ENCODE peak calls at places on chromosomes 3 and 15, in six cellular contexts. F is K562, E is H1, I is HepG2, J is GM12891, B is GM12878. K is an unnamed sample.

GRCh38 chr3:134998855-134999254 is 203.8 kb downstream of the EPHB1 start:
- DNase-seq in I (no peak), B (no peak), J (no peak), F (no peak), E (no peak), K (no peak)

GRCh38 chr3:101902041-101902440 is 52.7 kb downstream of the NFKBIZ start:
- DNase-seq in B (no peak), F (no peak), J (no peak), E (no peak), I (no peak), K (no peak)

GRCh38 chr3:73148653-73149052 is 87.2 kb downstream of the EBLN2 start:
- DNase-seq in I (peak; percentile 2), E (no peak), F (no peak), J (no peak), B (no peak), K (no peak)

GRCh38 chr15:83320831-83321230 is 36.4 kb upstream of the BNC1 start:
- DNase-seq in I (no peak), F (no peak), E (no peak), J (no peak), B (no peak), K (no peak)

GRCh38 chr3:100107227-100107626 is 7.1 kb downstream of the FILIP1L start:
- DNase-seq in I (no peak), E (no peak), F (no peak), B (no peak), J (no peak), K (no peak)

GRCh38 chr15:92901053-92901761 is 1.1 kb downstream of the CHD2 start:
- DNase-seq in I (no peak), B (no peak), F (no peak), J (no peak), E (no peak), K (no peak)

GRCh38 chr3:128207953-128208352 is 54.7 kb downstream of the EEFSEC start:
- DNase-seq in J (no peak), B (no peak), I (no peak), F (no peak), E (no peak), K (no peak)

GRCh38 chr3:36579746-36580145 is 184.6 kb downstream of the DCLK3 start:
- DNase-seq in I (no peak), B (no peak), J (no peak), E (no peak), F (no peak), K (no peak)

GRCh38 chr3:112489674-112490479 is 9.4 kb downstream of the BTLA start:
- DNase-seq in E (no peak), J (no peak), B (peak; percentile 75), I (no peak), F (no peak), K (no peak)

GRCh38 chr3:53890726-53891499 is 746 bp downstream of the SELENOK start:
- DNase-seq in E (no peak), B (no peak), J (no peak), I (peak; percentile 44), F (peak; percentile 27), K (no peak)

GRCh38 chr3:178835033-178835432 is 236.6 kb downstream of the ZMAT3 start:
- DNase-seq in E (no peak), I (no peak), B (no peak), F (no peak), J (no peak), K (no peak)

GRCh38 chr3:196179380-196180308 is 31.6 kb downstream of the ZDHHC19 start:
- DNase-seq in F (peak; percentile 50), E (no peak), J (peak; percentile 67), I (no peak), B (peak; percentile 98), K (peak; percentile 71)

GRCh38 chr3:179028408-179028807 is 43.2 kb downstream of the ZMAT3 start:
- DNase-seq in I (no peak), B (no peak), F (no peak), E (no peak), J (no peak), K (no peak)

GRCh38 chr15:58705105-58705504 is 44.4 kb downstream of the ADAM10 start:
- DNase-seq in F (no peak), B (no peak), J (no peak), E (no peak), I (no peak), K (no peak)

GRCh38 chr3:168094877-168095610 is 680 bp downstream of the GOLIM4 start:
- DNase-seq in E (no peak), J (peak; percentile 37), F (peak; percentile 68), I (peak; percentile 75), B (peak; percentile 30), K (peak; percentile 30)

GRCh38 chr15:29437888-29438713 is 168.5 kb upstream of the NSMCE3 start:
- DNase-seq in B (no peak), I (no peak), E (no peak), J (no peak), F (no peak), K (no peak)

GRCh38 chr15:37695719-37696118 is 238.7 kb upstream of the TMCO5A start:
- DNase-seq in J (no peak), B (no peak), I (no peak), F (no peak), E (no peak), K (no peak)

GRCh38 chr3:141485578-141486415 is 1.0 kb upstream of the RASA2 start:
- DNase-seq in F (peak; percentile 47), J (no peak), B (no peak), E (no peak), I (peak; percentile 25), K (no peak)

GRCh38 chr3:158802399-158803023 is 657 bp downstream of the MFSD1 start:
- DNase-seq in I (no peak), E (no peak), F (no peak), J (peak; percentile 25), B (no peak), K (peak; percentile 15)

GRCh38 chr3:152430223-152431002 is 161.7 kb downstream of the MBNL1 start:
- DNase-seq in F (no peak), E (no peak), I (no peak), B (no peak), J (no peak), K (no peak)

GRCh38 chr3:49799761-49800160 is at the start of gene CDHR4:
- DNase-seq in J (no peak), B (no peak), E (no peak), I (peak; percentile 44), F (no peak), K (no peak)

GRCh38 chr3:73379465-73379864 is 245.3 kb downstream of the PDZRN3 start:
- DNase-seq in F (no peak), B (no peak), I (no peak), E (no peak), J (no peak), K (no peak)

GRCh38 chr15:63236272-63236671 is 41.1 kb upstream of the APH1B start:
- DNase-seq in I (no peak), J (no peak), F (no peak), B (no peak), E (no peak), K (no peak)

GRCh38 chr3:183584246-183584913 is 28.9 kb upstream of the KLHL6 start:
- DNase-seq in J (no peak), B (no peak), E (no peak), F (no peak), I (no peak), K (no peak)

GRCh38 chr15:85137507-85138175 is 156.0 kb downstream of the PDE8A start:
- DNase-seq in B (no peak), F (no peak), I (no peak), E (no peak), J (no peak), K (no peak)

GRCh38 chr3:128970741-128971048 is 23.2 kb downstream of the CFAP92 start:
- DNase-seq in E (no peak), F (no peak), B (no peak), I (no peak), J (no peak), K (no peak)

GRCh38 chr3:107987036-107987557 is 103.7 kb downstream of the CD47 start:
- DNase-seq in F (no peak), E (no peak), B (no peak), J (no peak), I (peak; percentile 46), K (no peak)

GRCh38 chr3:11556851-11557644 is 86.7 kb downstream of the VGLL4 start:
- DNase-seq in E (no peak), B (no peak), I (no peak), F (no peak), J (no peak), K (no peak)
- TF ChIP-seq POLR2AphosphoS5 in E (no peak), B (no peak), I (no peak), F (no peak), J (no peak), K (no peak)

GRCh38 chr3:64238971-64239667 is 13.9 kb upstream of the PRICKLE2 start:
- DNase-seq in I (peak; percentile 16), J (no peak), B (no peak), E (peak; percentile 83), F (no peak), K (no peak)
- TF ChIP-seq POLR2A in I (no peak), J (no peak), B (no peak), E (no peak), F (no peak), K (no peak)

GRCh38 chr15:79067969-79068368 is 22.6 kb downstream of the RASGRF1 start:
- DNase-seq in F (no peak), E (no peak), I (no peak), B (no peak), J (no peak), K (no peak)

GRCh38 chr15:79066391-79067090 is 24.0 kb downstream of the RASGRF1 start:
- DNase-seq in B (no peak), F (no peak), J (no peak), I (no peak), E (no peak), K (no peak)

GRCh38 chr15:79067434-79067833 is 23.1 kb downstream of the RASGRF1 start:
- DNase-seq in E (no peak), J (no peak), B (no peak), I (peak; percentile 6), F (no peak), K (no peak)

GRCh38 chr15:79065744-79066376 is 24.7 kb downstream of the RASGRF1 start:
- DNase-seq in B (no peak), E (no peak), J (no peak), F (no peak), I (no peak), K (no peak)

DNA sequence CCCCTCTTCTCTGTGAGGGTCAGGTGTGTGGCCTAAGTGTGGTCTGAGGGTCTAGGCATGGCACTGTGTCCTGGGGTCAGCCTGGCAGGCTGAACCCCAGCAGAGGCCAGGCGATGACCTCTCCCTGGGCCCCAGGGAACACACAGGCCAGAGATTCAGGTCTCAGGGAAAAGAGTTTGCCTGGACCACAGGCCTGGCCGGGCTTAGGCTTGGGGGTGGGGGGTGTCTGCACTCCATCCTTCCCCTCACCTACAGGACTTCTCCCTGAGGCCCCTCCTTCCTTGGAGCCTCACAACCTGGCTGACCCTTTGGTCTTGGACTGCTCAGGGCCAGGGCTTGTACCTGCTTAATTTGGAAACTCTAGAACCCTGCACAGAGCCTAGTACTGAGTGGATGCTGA is 21.8 kb downstream of the RASGRF1 start:
- DNase-seq in F (no peak), J (no peak), B (no peak), I (no peak), E (no peak), K (no peak)
- TF ChIP-seq TAF1 in F (no peak), J (no peak), B (no peak), I (no peak), E (no peak), K (no peak)

DNA sequence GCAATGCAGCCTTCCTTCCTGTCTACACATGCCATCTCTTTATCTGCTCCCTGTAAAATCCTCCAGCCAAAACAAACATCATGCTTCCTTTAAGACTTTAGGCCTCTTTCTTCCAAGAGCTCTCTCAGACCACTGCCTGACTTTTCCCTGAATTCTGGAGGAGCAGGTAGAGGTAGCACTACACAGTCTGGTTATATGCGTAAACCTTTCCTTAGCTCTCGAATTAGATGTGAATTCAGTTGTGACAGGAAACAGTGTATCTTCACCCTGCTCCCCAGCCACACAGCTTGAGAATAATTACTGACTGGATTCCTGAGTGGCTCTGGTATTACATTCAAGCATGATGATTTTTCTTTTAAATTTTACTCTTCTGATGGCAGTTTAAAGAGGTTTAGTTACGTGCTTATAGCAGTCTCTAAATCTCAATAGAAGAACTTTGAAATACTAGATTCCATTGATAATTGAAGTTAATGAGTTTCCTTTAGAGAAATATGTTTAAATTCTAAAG is 98.7 kb downstream of the FNDC3B start:
- DNase-seq in I (no peak), E (no peak), B (no peak), F (no peak), J (no peak), K (no peak)
- TF ChIP-seq POLR2AphosphoS5 in I (no peak), E (no peak), B (no peak), F (no peak), J (no peak), K (no peak)

K was measured in GM12892.